ENCODE peak calls at places on chromosomes 13 and 19, in four cellular contexts. T is GM23248, B is neural progenitor cell, Q is neuronal stem cell. H is an unnamed sample.

GRCh38 chr19:55497777-55498176 is 9.5 kb downstream of the SSC5D start:
- DNase-seq in T (no peak), B (no peak), Q (no peak), H (no peak)

GRCh38 chr19:49148784-49149651 is 6.2 kb downstream of the HRC start:
- DNase-seq in T (peak; percentile 96), B (peak; percentile 100), Q (peak; percentile 99), H (peak; percentile 100)

GRCh38 chr19:2195361-2195760 is 31.6 kb downstream of the DOT1L start:
- DNase-seq in T (no peak), B (no peak), Q (no peak), H (no peak)

GRCh38 chr19:7415163-7415856 is 66.6 kb downstream of the ARHGEF18 start:
- DNase-seq in T (no peak), B (no peak), Q (no peak), H (no peak)

GRCh38 chr13:113020323-113021080 is 51.5 kb downstream of the MCF2L start:
- DNase-seq in T (no peak), B (no peak), Q (no peak), H (no peak)

GRCh38 chr19:49800771-49801170 is 12.3 kb downstream of the FUZ start:
- DNase-seq in T (no peak), B (no peak), Q (no peak), H (no peak)

GRCh38 chr19:49340069-49340864 is 5.1 kb downstream of the CD37 start:
- DNase-seq in T (peak; percentile 39), B (peak; percentile 52), Q (no peak), H (peak; percentile 89)

GRCh38 chr19:51799311-51799997 is 4.5 kb downstream of the FPR3 start:
- DNase-seq in T (peak; percentile 99), B (no peak), Q (no peak), H (no peak)

GRCh38 chr13:40476175-40476958 is 190.1 kb downstream of the FOXO1 start:
- DNase-seq in T (peak; percentile 46), B (no peak), Q (no peak), H (no peak)

GRCh38 chr19:10662384-10663251 is 8.5 kb downstream of the ILF3 start:
- DNase-seq in T (peak; percentile 88), B (no peak), Q (no peak), H (no peak)

GRCh38 chr13:97583884-97584497 is 150.0 kb downstream of the RAP2A start:
- DNase-seq in T (no peak), B (no peak), Q (no peak), H (no peak)

GRCh38 chr19:3506384-3507340 is 551 bp downstream of the FZR1 start:
- DNase-seq in T (peak; percentile 67), B (peak; percentile 47), Q (no peak), H (peak; percentile 66)

GRCh38 chr19:58399903-58400637 is 4.6 kb downstream of the RNF225 start:
- DNase-seq in T (peak; percentile 36), B (no peak), Q (no peak), H (no peak)

GRCh38 chr13:101473458-101473857 is 21.0 kb downstream of the ITGBL1 start:
- DNase-seq in T (peak; percentile 91), B (no peak), Q (no peak), H (no peak)

GRCh38 chr19:33461256-33462111 is 60.1 kb downstream of the PEPD start:
- DNase-seq in T (no peak), B (no peak), Q (no peak), H (peak; percentile 35)

GRCh38 chr13:80133631-80134083 is 207.3 kb downstream of the SPRY2 start:
- DNase-seq in T (peak; percentile 14), B (no peak), Q (no peak), H (no peak)

DNA sequence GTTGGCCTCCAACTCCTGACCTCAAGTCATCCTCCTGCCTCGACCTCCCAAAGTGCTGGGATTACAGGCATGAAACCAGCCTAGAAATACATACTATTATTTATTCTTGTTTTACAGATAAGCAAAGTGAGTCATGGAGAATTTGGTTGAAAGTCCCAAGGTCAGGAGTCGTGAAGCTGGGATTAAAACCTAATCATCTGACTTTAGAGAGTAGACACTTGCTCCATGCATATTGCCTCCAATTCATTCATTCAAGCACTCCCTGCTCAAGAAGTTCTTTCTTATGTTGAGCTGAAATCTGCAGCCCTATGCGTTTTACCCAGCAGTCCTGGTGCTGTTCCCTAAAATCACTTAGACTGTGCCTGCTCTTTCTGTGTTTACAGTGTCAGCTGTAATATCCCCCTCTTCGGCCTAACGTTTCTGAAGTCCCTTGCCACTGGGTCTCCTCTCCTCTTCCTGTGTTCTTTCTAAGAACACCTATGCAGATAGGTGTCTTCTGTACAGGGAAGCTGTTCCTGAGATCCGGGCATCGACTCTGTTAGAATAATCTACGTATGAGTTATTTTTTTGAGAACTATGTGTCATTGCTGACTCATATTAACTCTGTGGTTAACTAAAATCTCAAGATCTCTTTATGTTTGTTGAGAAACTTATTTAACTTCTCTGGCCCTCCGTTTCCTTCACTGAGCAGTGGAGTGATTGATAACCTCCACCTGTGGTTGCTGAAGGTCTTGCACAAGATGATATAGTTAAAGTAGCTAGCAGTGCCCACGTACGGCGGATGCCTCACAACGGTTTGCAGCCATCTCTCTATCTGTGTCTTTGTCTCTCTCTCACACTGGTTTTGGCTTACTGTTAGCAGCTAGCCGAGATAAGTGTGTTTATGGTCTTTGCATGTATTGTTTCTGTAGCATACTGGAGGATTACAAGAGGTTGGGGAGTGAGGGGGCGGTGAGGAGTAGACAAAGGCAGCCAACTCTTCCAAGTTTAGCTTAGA is 4.6 kb downstream of the ALOX5AP start:
- DNase-seq in T (peak; percentile 86), B (peak; percentile 35), Q (no peak), H (peak; percentile 73)
- H3K9ac ChIP-seq in T (no peak overlapping the region), B (no peak overlapping the region), Q (no peak overlapping the region), H (peak overlapping the region; percentile 22)

DNA sequence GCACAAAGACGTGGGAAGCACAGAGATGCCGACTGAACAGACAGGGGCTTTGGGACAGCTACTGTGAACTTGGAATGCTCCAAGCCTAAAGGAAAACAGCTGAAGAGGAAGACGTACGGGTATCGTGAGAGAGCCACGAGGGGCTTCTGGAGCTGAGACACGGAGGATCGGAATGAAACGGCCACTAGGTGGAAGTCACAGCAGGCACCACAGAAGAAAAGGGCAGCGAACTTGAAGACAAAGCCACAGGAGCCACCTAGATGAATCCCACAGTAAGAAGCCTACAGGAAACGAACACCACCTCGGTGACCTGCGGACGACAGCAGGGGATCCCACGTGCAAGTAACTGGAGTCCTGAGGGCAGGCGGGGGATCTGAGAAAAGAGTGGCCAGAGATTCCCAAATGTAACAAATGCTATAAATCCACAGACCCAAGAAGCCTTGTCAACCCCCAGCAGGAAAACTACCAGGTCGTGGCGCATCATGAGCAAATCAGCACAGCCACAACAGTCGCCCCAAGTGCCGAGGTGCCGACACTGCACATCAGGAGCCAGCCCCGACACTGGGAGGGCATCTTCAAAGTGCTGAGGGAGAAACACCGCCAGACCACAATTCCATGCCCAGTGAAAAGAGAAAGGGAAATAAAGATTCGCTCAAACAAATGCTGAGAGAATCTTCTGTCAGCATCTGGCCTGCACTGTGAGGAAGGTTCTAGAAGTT is 39.3 kb upstream of the ISYNA1 start:
- DNase-seq in T (peak; percentile 57), B (no peak), Q (no peak), H (no peak)
- H3K27me3 ChIP-seq in T (no peaks in the 10 kb centered on the region), B (no peaks in the 10 kb centered on the region), Q (no peaks in the 10 kb centered on the region), H (no peaks in the 10 kb centered on the region)

GRCh38 chr13:47334173-47334572 is 437.3 kb upstream of the HTR2A start:
- DNase-seq in T (peak; percentile 89), B (no peak), Q (no peak), H (no peak)

GRCh38 chr13:47332149-47332548 is 435.3 kb upstream of the HTR2A start:
- DNase-seq in T (peak; percentile 58), B (no peak), Q (no peak), H (no peak)

GRCh38 chr13:47337781-47338507 is 441.1 kb upstream of the HTR2A start:
- DNase-seq in T (peak; percentile 77), B (peak; percentile 20), Q (no peak), H (peak; percentile 85)
- H3K9ac ChIP-seq in T (no peak overlapping the region), B (no peak overlapping the region), Q (peak overlapping the region; percentile 39), H (peak overlapping the region; percentile 4)

GRCh38 chr19:16325161-16325527 is 518 bp downstream of the KLF2 start:
- DNase-seq in T (peak; percentile 63), B (peak; percentile 61), Q (peak; percentile 17), H (peak; percentile 81)
- H3K27me3 ChIP-seq in T (no peaks in the 10 kb centered on the region), B (peaks cover 100% of the 10 kb centered on the region), Q (peaks cover 72% of the 10 kb centered on the region), H (peaks cover 74% of the 10 kb centered on the region)

GRCh38 chr13:110676511-110677204 is 29.3 kb downstream of the CARS2 start:
- DNase-seq in T (no peak), B (no peak), Q (no peak), H (no peak)
- H3K9ac ChIP-seq in T (no peak overlapping the region), B (no peak overlapping the region), Q (no peak overlapping the region), H (no peak overlapping the region)

DNA sequence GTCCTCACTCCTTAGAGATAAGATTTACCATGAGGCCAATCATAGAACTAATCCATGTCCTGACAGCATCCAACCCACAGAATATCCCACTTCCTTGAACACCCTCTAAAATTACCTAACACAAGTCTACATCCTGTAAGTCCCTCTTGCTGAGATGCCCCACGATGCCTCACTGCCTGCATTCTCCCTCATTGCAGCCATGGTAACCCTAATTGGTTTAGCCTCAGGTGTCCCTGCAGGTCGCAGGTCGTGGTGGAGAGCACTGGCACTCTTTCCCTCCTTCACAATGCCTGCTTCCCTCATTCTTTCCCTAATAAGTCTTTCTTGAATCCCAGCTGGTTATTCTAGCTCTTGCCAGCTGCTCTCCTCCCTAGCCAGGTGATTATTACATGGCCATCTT is 35.3 kb upstream of the MYO16 start:
- DNase-seq in T (no peak), B (peak; percentile 25), Q (no peak), H (peak; percentile 71)
- H3K27me3 ChIP-seq in T (no peaks in the 10 kb centered on the region), B (peaks cover 60% of the 10 kb centered on the region), Q (no peaks in the 10 kb centered on the region), H (peaks cover 34% of the 10 kb centered on the region)

GRCh38 chr13:43319617-43320444 is 296.4 kb downstream of the DNAJC15 start:
- DNase-seq in T (no peak), B (peak; percentile 57), Q (no peak), H (peak; percentile 65)
- H3K9ac ChIP-seq in T (no peak overlapping the region), B (no peak overlapping the region), Q (no peak overlapping the region), H (no peak overlapping the region)

DNA sequence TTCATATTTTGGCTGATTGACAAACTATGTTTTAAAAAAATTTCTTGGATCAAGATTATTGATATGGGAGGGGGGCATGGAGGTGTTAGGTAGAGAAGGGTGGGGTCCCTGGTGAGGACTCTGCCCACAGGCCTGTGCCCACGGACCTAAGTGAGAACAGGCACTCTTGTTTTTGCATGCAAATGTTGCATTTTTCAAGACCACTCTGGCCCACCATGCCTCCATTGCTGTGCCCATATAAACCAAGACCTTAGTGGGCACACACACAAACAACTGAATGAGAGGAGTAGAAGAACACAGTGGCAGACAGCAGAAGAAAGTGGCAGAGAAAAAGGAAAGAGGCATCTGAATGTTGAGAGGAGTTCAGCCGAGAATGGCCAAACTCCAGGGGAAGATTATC is 69.6 kb upstream of the ZNF98 start:
- DNase-seq in T (no peak), B (no peak), Q (no peak), H (no peak)
- H3K27me3 ChIP-seq in T (no peaks in the 10 kb centered on the region), B (no peaks in the 10 kb centered on the region), Q (no peaks in the 10 kb centered on the region), H (no peaks in the 10 kb centered on the region)

H was measured in endodermal cell.